ENCODE peak calls at places on chromosomes 3 and 15, in four cellular contexts. One of them, this sample, is unnamed.

GRCh38 chr3:124401841-124402240 is 328.4 kb upstream of the UMPS start:
- DNase-seq in H9: no peak
- DNase-seq in body of pancreas: no peak
- DNase-seq in heart left ventricle: no peak
- DNase-seq in this sample: no peak

GRCh38 chr3:94049267-94049666 is 13.4 kb downstream of the DHFR2 start:
- DNase-seq in H9: no peak
- DNase-seq in body of pancreas: no peak
- DNase-seq in heart left ventricle: no peak
- DNase-seq in this sample: no peak

GRCh38 chr3:77041156-77041696 is 1.3 kb downstream of the ROBO2 start:
- DNase-seq in H9: no peak
- DNase-seq in body of pancreas: no peak
- DNase-seq in heart left ventricle: no peak
- DNase-seq in this sample: no peak

GRCh38 chr3:45241206-45241605 is 15.1 kb upstream of the TMEM158 start:
- DNase-seq in H9: no peak
- DNase-seq in body of pancreas: no peak
- DNase-seq in heart left ventricle: no peak
- DNase-seq in this sample: no peak

GRCh38 chr15:60035344-60035743 is 31.2 kb downstream of the FOXB1 start:
- DNase-seq in H9: no peak
- DNase-seq in body of pancreas: no peak
- DNase-seq in heart left ventricle: no peak
- DNase-seq in this sample: no peak

GRCh38 chr3:51940648-51941421 is 869 bp downstream of the RRP9 start:
- DNase-seq in H9: no peak
- DNase-seq in body of pancreas: no peak
- DNase-seq in heart left ventricle: no peak
- DNase-seq in this sample: no peak

GRCh38 chr3:87367752-87368151 is 91.4 kb upstream of the POU1F1 start:
- DNase-seq in H9: no peak
- DNase-seq in body of pancreas: no peak
- DNase-seq in heart left ventricle: no peak
- DNase-seq in this sample: no peak

GRCh38 chr3:196111939-196112386 is 30.1 kb upstream of the TFRC start:
- DNase-seq in H9: no peak
- DNase-seq in body of pancreas: no peak
- DNase-seq in heart left ventricle: no peak
- DNase-seq in this sample: no peak

GRCh38 chr3:185630182-185630622 is 44.1 kb downstream of the SENP2 start:
- DNase-seq in H9: no peak
- DNase-seq in body of pancreas: peak; percentile 28
- DNase-seq in heart left ventricle: peak; percentile 70
- DNase-seq in this sample: no peak

GRCh38 chr15:25192651-25193050 is 237.9 kb downstream of the SNRPN start:
- DNase-seq in H9: no peak
- DNase-seq in body of pancreas: no peak
- DNase-seq in heart left ventricle: no peak
- DNase-seq in this sample: no peak

GRCh38 chr3:188954590-188955208 is 217.1 kb upstream of the TPRG1 start:
- DNase-seq in H9: peak; percentile 80
- DNase-seq in body of pancreas: peak; percentile 82
- DNase-seq in heart left ventricle: peak; percentile 90
- DNase-seq in this sample: peak; percentile 90

GRCh38 chr15:84789762-84790161 is 27.4 kb upstream of the ALPK3 start:
- DNase-seq in H9: no peak
- DNase-seq in body of pancreas: no peak
- DNase-seq in heart left ventricle: no peak
- DNase-seq in this sample: no peak

GRCh38 chr3:189530822-189531221 is 100.4 kb upstream of the TP63 start:
- DNase-seq in H9: no peak
- DNase-seq in body of pancreas: no peak
- DNase-seq in heart left ventricle: no peak
- DNase-seq in this sample: no peak

GRCh38 chr3:36650271-36650671 is 114.1 kb downstream of the DCLK3 start:
- DNase-seq in H9: no peak
- DNase-seq in body of pancreas: no peak
- DNase-seq in heart left ventricle: no peak
- DNase-seq in this sample: no peak

GRCh38 chr15:69031013-69032001 is 16.8 kb downstream of the NOX5 start:
- DNase-seq in H9: peak; percentile 86
- DNase-seq in body of pancreas: peak; percentile 48
- DNase-seq in heart left ventricle: peak; percentile 50
- DNase-seq in this sample: peak; percentile 30

GRCh38 chr3:18099611-18100010 is 325.5 kb downstream of the SATB1 start:
- DNase-seq in H9: no peak
- DNase-seq in body of pancreas: no peak
- DNase-seq in heart left ventricle: no peak
- DNase-seq in this sample: no peak

GRCh38 chr15:45634442-45635190 is at the start of gene SQOR:
- DNase-seq in H9: peak; percentile 68
- DNase-seq in body of pancreas: peak; percentile 96
- DNase-seq in heart left ventricle: peak; percentile 91
- DNase-seq in this sample: peak; percentile 39
- H3K4me1 ChIP-seq in H9: no peaks in the 10 kb centered on the region
- H3K4me1 ChIP-seq in body of pancreas: peaks cover 29% of the 10 kb centered on the region
- H3K4me1 ChIP-seq in heart left ventricle: peaks cover 9% of the 10 kb centered on the region
- H3K4me1 ChIP-seq in this sample: peaks cover 5% of the 10 kb centered on the region

GRCh38 chr3:99250272-99250671 is 348.8 kb upstream of the DCBLD2 start:
- DNase-seq in H9: no peak
- DNase-seq in body of pancreas: no peak
- DNase-seq in heart left ventricle: no peak
- DNase-seq in this sample: no peak
- H3K4me1 ChIP-seq in H9: no peaks in the 10 kb centered on the region
- H3K4me1 ChIP-seq in body of pancreas: no peaks in the 10 kb centered on the region
- H3K4me1 ChIP-seq in heart left ventricle: peaks cover 9% of the 10 kb centered on the region
- H3K4me1 ChIP-seq in this sample: no peaks in the 10 kb centered on the region

DNA sequence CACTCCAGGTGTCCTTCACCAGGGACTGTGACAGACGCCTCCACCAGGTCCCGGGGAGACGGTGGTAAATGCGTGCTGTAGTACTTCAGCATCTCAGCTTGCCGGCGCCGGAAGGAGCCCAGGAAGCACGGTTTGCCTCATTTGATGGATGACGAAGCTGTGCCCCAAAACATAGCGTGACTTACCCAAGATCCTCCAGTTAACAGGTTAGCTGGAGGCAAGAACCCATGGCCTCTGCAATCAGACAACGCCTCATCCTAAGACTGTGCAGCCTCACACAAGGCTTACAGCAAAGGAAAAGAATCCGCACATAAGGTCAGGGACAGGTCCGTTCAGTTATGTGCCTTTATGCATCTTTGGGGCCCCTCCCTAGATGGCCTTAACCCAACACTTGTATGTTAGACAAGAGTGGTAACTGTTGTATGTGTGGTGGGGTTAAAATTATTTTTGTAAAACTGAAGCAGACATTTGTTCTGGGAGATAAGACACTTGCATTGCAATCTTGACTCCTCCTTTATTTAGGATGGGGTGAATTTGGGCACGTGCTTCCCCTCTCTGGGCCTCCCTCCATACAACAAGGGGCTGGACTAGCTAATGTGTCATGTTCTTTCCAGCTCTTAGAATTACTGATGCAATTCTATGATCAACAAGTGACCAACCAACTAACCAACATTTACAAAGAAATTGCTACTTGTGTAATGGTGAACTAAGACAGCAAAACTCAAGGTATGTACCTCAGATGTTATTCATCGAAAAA is 39.4 kb downstream of the VGLL4 start:
- DNase-seq in H9: no peak
- DNase-seq in body of pancreas: no peak
- DNase-seq in heart left ventricle: no peak
- DNase-seq in this sample: no peak
- H3K4me1 ChIP-seq in H9: peaks cover 13% of the 10 kb centered on the region
- H3K4me1 ChIP-seq in body of pancreas: peaks cover 53% of the 10 kb centered on the region
- H3K4me1 ChIP-seq in heart left ventricle: peaks cover 47% of the 10 kb centered on the region
- H3K4me1 ChIP-seq in this sample: peaks cover 28% of the 10 kb centered on the region

DNA sequence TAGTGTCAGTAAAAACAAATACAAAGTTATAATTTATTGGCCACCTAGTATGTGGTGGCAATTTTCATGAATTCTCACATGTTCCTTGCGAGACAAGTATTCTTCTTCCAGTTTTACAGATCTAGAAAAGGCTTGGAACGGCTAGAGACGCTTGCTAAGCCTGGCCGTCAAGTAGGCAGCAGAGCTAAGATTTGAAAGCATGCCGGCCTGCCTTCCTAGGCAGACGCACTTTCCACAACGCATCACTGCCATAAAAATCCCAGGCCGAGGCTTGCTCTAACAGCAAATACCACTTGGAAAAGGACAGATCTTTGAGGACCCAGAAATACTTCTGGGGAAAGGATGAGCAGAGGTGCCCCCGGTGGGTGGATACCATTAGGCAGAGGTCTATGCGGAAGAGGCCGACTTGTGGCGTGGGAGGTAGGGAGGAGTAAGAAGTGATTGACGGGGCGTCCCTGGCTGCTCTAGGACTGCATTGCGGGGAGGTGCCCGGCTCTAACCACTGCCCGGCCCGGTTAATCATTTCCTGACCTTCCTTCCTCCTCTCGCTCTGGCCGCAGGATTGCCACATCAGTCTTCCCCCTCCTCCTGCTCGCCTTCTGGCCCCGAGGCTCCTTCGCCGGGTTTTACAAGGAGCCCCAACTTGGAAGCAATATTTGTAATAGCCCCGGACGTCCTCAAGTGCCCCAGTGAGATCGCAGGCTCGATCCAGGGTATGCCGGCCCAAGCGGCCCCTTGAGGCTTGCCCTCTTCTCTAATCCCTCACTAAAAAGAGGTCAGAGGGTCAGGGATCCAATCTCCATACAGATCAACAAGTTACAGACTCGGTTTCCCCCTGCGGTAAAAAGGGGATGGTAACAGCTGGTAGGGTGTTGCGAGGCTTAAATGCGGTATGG is 1.3 kb upstream of the USP3 start:
- DNase-seq in H9: peak; percentile 79
- DNase-seq in body of pancreas: peak; percentile 96
- DNase-seq in heart left ventricle: peak; percentile 92
- DNase-seq in this sample: no peak
- H3K4me1 ChIP-seq in H9: peaks cover 6% of the 10 kb centered on the region
- H3K4me1 ChIP-seq in body of pancreas: peaks cover 58% of the 10 kb centered on the region
- H3K4me1 ChIP-seq in heart left ventricle: peaks cover 27% of the 10 kb centered on the region
- H3K4me1 ChIP-seq in this sample: peaks cover 20% of the 10 kb centered on the region

DNA sequence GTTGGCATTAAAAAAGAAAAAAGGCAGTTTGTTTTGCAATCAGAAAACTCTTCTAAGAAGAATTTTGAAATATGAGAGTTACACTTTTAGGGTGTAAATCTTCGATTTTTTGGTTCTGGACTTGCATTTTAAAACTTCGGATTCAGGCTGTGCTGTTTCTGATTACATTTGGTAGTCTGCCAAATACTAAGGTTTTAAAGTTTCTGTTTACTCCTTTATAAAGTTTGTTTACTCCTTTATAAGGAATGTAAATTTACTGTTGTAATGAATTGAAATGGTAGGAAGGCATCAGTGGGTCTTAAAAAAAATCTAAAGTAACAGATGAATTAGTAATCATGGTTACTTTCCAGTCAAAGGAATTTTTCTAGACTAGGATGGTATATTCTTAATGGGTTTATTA is 14.1 kb downstream of the FXR1 start:
- DNase-seq in H9: no peak
- DNase-seq in body of pancreas: no peak
- DNase-seq in heart left ventricle: no peak
- DNase-seq in this sample: no peak
- H3K4me1 ChIP-seq in H9: peaks cover 2% of the 10 kb centered on the region
- H3K4me1 ChIP-seq in body of pancreas: peaks cover 8% of the 10 kb centered on the region
- H3K4me1 ChIP-seq in heart left ventricle: peaks cover 3% of the 10 kb centered on the region
- H3K4me1 ChIP-seq in this sample: no peaks in the 10 kb centered on the region

GRCh38 chr3:148235566-148235965 is 462.1 kb upstream of the AGTR1 start:
- DNase-seq in H9: no peak
- DNase-seq in body of pancreas: no peak
- DNase-seq in heart left ventricle: no peak
- DNase-seq in this sample: no peak

GRCh38 chr3:148232409-148232808 is 465.3 kb upstream of the AGTR1 start:
- DNase-seq in H9: no peak
- DNase-seq in body of pancreas: no peak
- DNase-seq in heart left ventricle: no peak
- DNase-seq in this sample: no peak

GRCh38 chr3:148230473-148230872 is 467.2 kb upstream of the AGTR1 start:
- DNase-seq in H9: no peak
- DNase-seq in body of pancreas: no peak
- DNase-seq in heart left ventricle: no peak
- DNase-seq in this sample: no peak

GRCh38 chr3:148229107-148229506 is 468.6 kb upstream of the AGTR1 start:
- DNase-seq in H9: no peak
- DNase-seq in body of pancreas: no peak
- DNase-seq in heart left ventricle: no peak
- DNase-seq in this sample: no peak

GRCh38 chr3:148233403-148233802 is 464.3 kb upstream of the AGTR1 start:
- DNase-seq in H9: no peak
- DNase-seq in body of pancreas: no peak
- DNase-seq in heart left ventricle: no peak
- DNase-seq in this sample: no peak
- H3K4me1 ChIP-seq in H9: no peaks in the 10 kb centered on the region
- H3K4me1 ChIP-seq in body of pancreas: no peaks in the 10 kb centered on the region
- H3K4me1 ChIP-seq in heart left ventricle: no peaks in the 10 kb centered on the region
- H3K4me1 ChIP-seq in this sample: no peaks in the 10 kb centered on the region

GRCh38 chr15:70088887-70089691 is 8.6 kb downstream of the TLE3 start:
- DNase-seq in H9: no peak
- DNase-seq in body of pancreas: no peak
- DNase-seq in heart left ventricle: peak; percentile 62
- DNase-seq in this sample: no peak
- H3K4me1 ChIP-seq in H9: peaks cover 41% of the 10 kb centered on the region
- H3K4me1 ChIP-seq in body of pancreas: peaks cover 45% of the 10 kb centered on the region
- H3K4me1 ChIP-seq in heart left ventricle: peaks cover 14% of the 10 kb centered on the region
- H3K4me1 ChIP-seq in this sample: peaks cover 47% of the 10 kb centered on the region

GRCh38 chr15:74752011-74752410 is 3.4 kb downstream of the CYP1A2 start:
- DNase-seq in H9: no peak
- DNase-seq in body of pancreas: no peak
- DNase-seq in heart left ventricle: no peak
- DNase-seq in this sample: no peak
- H3K4me1 ChIP-seq in H9: no peaks in the 10 kb centered on the region
- H3K4me1 ChIP-seq in body of pancreas: no peaks in the 10 kb centered on the region
- H3K4me1 ChIP-seq in heart left ventricle: no peaks in the 10 kb centered on the region
- H3K4me1 ChIP-seq in this sample: peaks cover 11% of the 10 kb centered on the region

This sample was measured in neuronal stem cell.